ENCODE peak calls at places on chromosomes 7 and 10, in five cellular contexts. K is HCT116, O is H1, Y is neural progenitor cell, L is astrocyte. G is an unnamed sample. For H3K79me2, the result is how much of the 10 kb centered on the place peaks cover.

GRCh38 chr7:133434246-133434865 is 181.5 kb downstream of the EXOC4 start:
- DNase-seq in O (no peak), Y (peak), L (peak), K (no peak), G (peak)

GRCh38 chr10:44809652-44810051 is 101.5 kb upstream of the TMEM72 start:
- DNase-seq in Y (peak), L (no peak), K (no peak), O (peak), G (no peak)

GRCh38 chr7:28980504-28981281 is 22.6 kb upstream of the TRIL start:
- DNase-seq in K (no peak), Y (no peak), O (no peak), L (no peak), G (no peak)

GRCh38 chr10:119306514-119306951 is 99.2 kb downstream of the GRK5 start:
- DNase-seq in K (no peak), Y (no peak), O (no peak), L (peak), G (peak)

GRCh38 chr7:127678947-127679346 is 27.0 kb downstream of the SND1 start:
- DNase-seq in K (no peak), O (no peak), L (peak), Y (no peak), G (no peak)

GRCh38 chr10:112823007-112823406 is 127.0 kb upstream of the TCF7L2 start:
- DNase-seq in K (no peak), Y (no peak), O (no peak), L (no peak), G (no peak)

GRCh38 chr10:843703-844102 is 87.8 kb downstream of the LARP4B start:
- DNase-seq in O (no peak), K (no peak), L (peak), Y (no peak), G (no peak)

GRCh38 chr10:131979821-131980270 is 1.9 kb downstream of the BNIP3 start:
- DNase-seq in Y (peak), L (no peak), K (no peak), O (no peak), G (no peak)

GRCh38 chr7:117949232-117949631 is 76.0 kb upstream of the CTTNBP2 start:
- DNase-seq in Y (no peak), L (peak), K (no peak), O (no peak), G (no peak)

GRCh38 chr10:49228677-49229076 is 40.5 kb upstream of the TMEM273 start:
- DNase-seq in K (no peak), Y (no peak), O (no peak), L (no peak), G (no peak)

GRCh38 chr7:85730016-85730415 is 543.2 kb upstream of the SEMA3D start:
- DNase-seq in L (no peak), Y (no peak), O (no peak), K (no peak), G (no peak)

GRCh38 chr7:29192811-29193210 is 1.8 kb upstream of the CHN2 start:
- DNase-seq in K (no peak), Y (no peak), O (no peak), L (no peak), G (no peak)

GRCh38 chr10:64379898-64380297 is 858.7 kb downstream of the REEP3 start:
- DNase-seq in L (no peak), O (no peak), K (peak), Y (no peak), G (no peak)

GRCh38 chr7:23470290-23471089 is at the start of gene IGF2BP3:
- DNase-seq in L (peak), K (peak), O (peak), Y (peak), G (peak)

GRCh38 chr10:132504501-132505272 is 32.9 kb upstream of the INPP5A start:
- DNase-seq in K (no peak), Y (no peak), L (no peak), O (no peak), G (no peak)

GRCh38 chr7:152608656-152609055 is 67.3 kb downstream of the XRCC2 start:
- DNase-seq in K (no peak), Y (no peak), L (no peak), O (no peak), G (no peak)
- TF ChIP-seq EZH2 in K (no peak), Y (no peak), L (no peak), O (no peak), G (no peak)

DNA sequence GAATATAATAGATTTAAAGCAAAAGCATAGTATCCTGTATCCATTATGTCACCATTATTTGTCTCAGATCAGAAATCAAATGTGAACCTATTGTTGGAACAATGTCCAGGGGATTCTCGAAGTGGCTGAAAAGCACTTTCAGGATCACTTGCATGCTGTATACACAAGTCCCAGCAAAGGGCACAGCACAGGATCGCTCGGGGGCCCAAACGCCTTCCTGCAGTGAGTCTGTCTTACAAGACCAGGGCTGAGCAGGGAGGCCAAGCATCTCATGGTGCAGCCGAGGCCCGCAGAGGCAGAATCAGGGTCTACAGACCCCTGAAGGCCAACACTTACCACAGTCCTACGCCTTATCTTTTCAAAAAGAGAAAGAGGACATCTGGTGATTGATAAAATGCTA is 92.3 kb downstream of the TNS3 start:
- DNase-seq in O (no peak), K (no peak), L (no peak), Y (peak), G (no peak)
- H3K79me2 ChIP-seq in O (under half), K (under half), L (half or more), Y (under half), G (half or more)

DNA sequence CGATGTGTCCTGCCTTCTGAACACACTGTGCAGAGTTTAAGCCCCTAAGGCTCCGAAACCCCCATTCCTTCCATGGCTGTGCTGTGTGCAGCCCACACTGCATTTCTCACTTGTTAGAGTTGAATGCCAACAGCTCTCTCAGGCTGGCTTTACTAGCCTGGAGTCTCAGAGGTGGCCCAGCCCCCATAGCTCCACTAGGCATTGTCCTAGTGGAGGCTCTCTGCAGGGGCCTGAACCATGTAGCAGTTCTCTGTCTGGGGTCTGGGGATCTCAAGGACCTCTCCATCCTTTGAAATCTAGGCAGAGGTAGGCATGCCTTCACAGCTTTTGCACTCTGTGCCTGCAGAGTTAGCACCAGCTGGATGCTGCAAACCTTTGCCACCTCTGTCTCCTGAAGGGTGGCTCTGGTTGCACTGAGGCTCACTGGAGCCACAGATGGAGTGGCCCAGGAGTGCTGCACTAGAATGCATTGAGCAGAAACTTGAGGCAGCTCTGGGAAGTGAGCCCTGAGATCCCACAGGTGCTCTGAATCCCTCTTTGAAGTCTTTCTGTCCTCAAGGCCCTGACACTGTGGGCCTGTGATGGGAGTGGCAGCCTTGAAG is 301.7 kb downstream of the DGKB start:
- DNase-seq in K (no peak), O (no peak), Y (no peak), L (no peak), G (no peak)
- H3K4me3 ChIP-seq in K (no peak), O (no peak), Y (no peak), L (no peak), G (no peak)

DNA sequence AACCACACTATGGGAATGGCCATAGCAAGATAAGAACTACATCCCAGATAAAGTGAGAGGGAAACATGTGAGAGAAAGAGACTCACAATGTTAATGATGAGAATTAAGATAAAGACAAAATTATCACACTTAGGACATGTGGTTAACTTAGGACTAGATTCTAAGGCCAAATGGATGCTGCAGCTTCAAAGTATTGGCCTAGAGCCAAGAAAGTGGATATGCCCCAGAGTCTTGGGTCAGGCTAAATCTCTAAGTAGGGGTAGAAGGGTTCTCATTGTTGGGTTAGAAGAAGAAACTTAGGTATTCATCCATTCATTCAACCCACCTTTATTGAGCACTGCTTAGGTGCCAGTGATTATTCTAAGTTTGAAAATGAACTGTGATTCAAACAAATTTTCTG is 818.0 kb downstream of the PHTF2 start:
- DNase-seq in Y (no peak), K (no peak), O (no peak), L (no peak), G (no peak)
- TF ChIP-seq EZH2 in Y (no peak), K (no peak), O (no peak), L (no peak), G (no peak)

G was measured in MM.1S.